ENCODE peak calls at places on chromosomes 11 and 22, in eight cellular contexts. H is kidney epithelial cell, Y is fibroblast of lung, G is adrenal gland, O is brain microvascular endothelial cell, J is D721Med, D is mammary epithelial cell, U is testis. W is an unnamed sample.

GRCh38 chr11:69836401-69836800 is 17.2 kb upstream of the FGF3 start:
- DNase-seq in G (no peak), Y (no peak), U (no peak), J (no peak), H (no peak), O (no peak), D (no peak), W (no peak)

GRCh38 chr22:40747361-40747760 is 68.1 kb downstream of the MCHR1 start:
- DNase-seq in U (no peak), D (no peak), O (no peak), G (no peak), Y (no peak), H (no peak), J (no peak), W (peak)

GRCh38 chr22:12697441-12697840 is 2830.6 kb upstream of the OR11H1 start:
- DNase-seq in D (no peak), H (no peak), U (no peak), Y (no peak), J (no peak), G (no peak), O (no peak), W (no peak)

GRCh38 chr11:74280494-74280893 is 30.9 kb downstream of the P4HA3 start:
- DNase-seq in D (no peak), H (no peak), O (no peak), J (no peak), G (no peak), U (no peak), Y (no peak), W (no peak)

GRCh38 chr11:30585067-30585891 is 874 bp downstream of the MPPED2 start:
- DNase-seq in Y (no peak), D (no peak), U (peak), G (peak), H (no peak), O (no peak), J (peak), W (peak)

GRCh38 chr11:124041254-124041653 is at the start of gene OR10G7:
- DNase-seq in J (no peak), U (no peak), Y (no peak), H (peak), D (peak), O (no peak), G (no peak), W (no peak)

GRCh38 chr11:79374707-79375106 is 66.1 kb downstream of the TENM4 start:
- DNase-seq in H (no peak), Y (no peak), D (no peak), O (no peak), J (no peak), U (no peak), G (no peak), W (no peak)

GRCh38 chr22:27919943-27920755 is 1.1 kb upstream of the PITPNB start:
- DNase-seq in D (peak), J (no peak), U (peak), Y (peak), O (peak), G (peak), H (no peak), W (peak)

GRCh38 chr11:3003396-3004231 is 11.5 kb upstream of the NAP1L4 start:
- DNase-seq in J (no peak), O (no peak), U (no peak), G (no peak), H (no peak), Y (no peak), D (peak), W (peak)

GRCh38 chr11:103322861-103323260 is 213.6 kb downstream of the DYNC2H1 start:
- DNase-seq in U (no peak), G (peak), Y (peak), H (no peak), J (no peak), D (no peak), O (no peak), W (no peak)

GRCh38 chr11:68312780-68313573 is 586 bp downstream of the LRP5 start:
- DNase-seq in G (no peak), U (no peak), H (no peak), D (no peak), O (no peak), Y (no peak), J (no peak), W (no peak)

GRCh38 chr11:28615542-28615941 is 507.4 kb downstream of the METTL15 start:
- DNase-seq in J (no peak), H (no peak), U (no peak), D (no peak), G (no peak), Y (no peak), O (no peak), W (no peak)

GRCh38 chr11:28618426-28618825 is 510.2 kb downstream of the METTL15 start:
- DNase-seq in Y (no peak), U (no peak), D (no peak), J (no peak), H (no peak), G (no peak), O (peak), W (no peak)

GRCh38 chr11:28616566-28616965 is 508.4 kb downstream of the METTL15 start:
- DNase-seq in Y (no peak), D (no peak), U (no peak), J (no peak), H (no peak), O (no peak), G (no peak), W (no peak)

GRCh38 chr11:28619870-28620540 is 511.8 kb downstream of the METTL15 start:
- DNase-seq in Y (peak), H (peak), D (peak), J (no peak), G (no peak), U (no peak), O (peak), W (no peak)

DNA sequence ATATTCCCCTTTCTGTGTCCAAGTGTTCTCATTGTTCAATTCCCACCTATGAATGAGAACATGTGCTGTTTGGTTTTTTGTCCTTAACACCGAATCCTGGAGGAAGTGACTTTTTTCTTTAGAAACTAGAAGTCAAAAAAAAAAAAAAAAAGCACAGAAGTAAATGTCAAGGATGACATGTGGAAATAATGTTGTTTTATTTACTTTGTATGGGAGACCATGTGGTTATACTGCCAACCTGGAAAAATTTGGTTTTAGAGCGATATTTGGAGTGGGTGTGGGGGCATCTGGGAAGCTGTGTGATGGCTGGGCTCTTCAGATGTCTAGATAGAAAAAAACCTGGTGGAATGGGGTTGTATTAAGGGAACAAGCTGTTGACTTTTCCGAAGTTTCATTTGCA is 508.0 kb downstream of the METTL15 start:
- DNase-seq in O (no peak), G (no peak), H (no peak), D (no peak), U (no peak), J (no peak), Y (no peak), W (no peak)
- TF ChIP-seq CTCF in O (no peak), G (no peak), H (no peak), D (no peak), U (no peak), J (no peak), Y (no peak), W (no peak)

GRCh38 chr11:64148917-64149617 is 16.8 kb downstream of the MACROD1 start:
- DNase-seq in O (no peak), H (no peak), U (no peak), D (no peak), G (no peak), J (no peak), Y (no peak), W (no peak)

GRCh38 chr11:64148200-64148916 is 17.6 kb downstream of the MACROD1 start:
- DNase-seq in H (peak), O (peak), U (peak), D (peak), Y (peak), G (peak), J (peak), W (peak)

GRCh38 chr11:64144587-64145295 is 21.2 kb downstream of the MACROD1 start:
- DNase-seq in O (no peak), U (no peak), J (peak), H (no peak), Y (no peak), G (no peak), D (no peak), W (no peak)

GRCh38 chr11:64150051-64150450 is 15.9 kb downstream of the MACROD1 start:
- DNase-seq in Y (no peak), U (no peak), D (no peak), O (no peak), J (no peak), G (no peak), H (no peak), W (no peak)

DNA sequence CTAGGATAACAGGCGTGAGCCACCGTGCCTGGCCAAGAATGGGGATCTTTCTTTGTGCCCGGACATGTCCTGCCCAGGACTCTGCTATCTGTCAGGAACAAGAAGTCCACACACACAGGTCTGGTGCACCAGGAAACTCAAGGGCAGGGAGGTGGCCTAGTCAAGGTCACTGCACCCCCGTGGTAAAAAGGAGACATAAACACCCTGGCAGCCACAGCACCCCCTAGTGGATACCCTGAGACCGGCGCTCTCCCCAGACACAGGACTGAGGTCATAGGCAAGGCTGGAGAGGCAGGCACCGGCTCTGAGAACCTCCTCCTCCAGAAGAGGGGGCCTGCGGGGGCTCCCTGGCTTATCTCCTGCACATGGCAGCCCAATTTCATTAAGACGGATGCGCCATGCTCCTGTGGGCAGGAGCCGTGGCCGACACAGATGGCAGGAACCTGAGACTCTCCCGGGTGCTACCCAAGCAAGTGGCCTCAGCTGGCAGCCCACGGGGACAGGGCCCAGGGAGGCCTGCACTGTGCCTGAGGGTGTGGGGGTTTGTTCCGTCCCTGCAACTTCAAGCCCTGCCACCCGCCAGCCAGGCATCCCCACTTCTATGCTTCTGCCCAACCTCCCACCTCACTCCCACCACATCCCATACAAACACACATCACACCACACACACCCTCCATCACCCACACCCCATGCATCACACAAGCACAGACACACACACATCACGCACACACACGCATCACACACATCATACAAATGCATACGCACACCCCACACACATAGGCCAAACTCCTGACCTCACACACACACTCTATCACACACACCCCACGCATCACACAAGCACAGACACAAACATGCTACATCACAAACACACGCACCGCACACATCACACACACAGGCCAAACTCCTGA is 19.6 kb downstream of the MACROD1 start:
- DNase-seq in H (no peak), J (no peak), G (peak), D (peak), Y (peak), O (peak), U (peak), W (no peak)
- TF ChIP-seq CTCF in H (peak), J (peak), G (peak), D (peak), Y (peak), O (peak), U (no peak), W (peak)

GRCh38 chr11:19800714-19801519 is 88.3 kb downstream of the NAV2 start:
- DNase-seq in D (peak), J (no peak), H (no peak), U (no peak), O (no peak), Y (no peak), G (no peak), W (no peak)
- TF ChIP-seq CTCF in D (no peak), J (no peak), H (no peak), U (no peak), O (peak), Y (peak), G (no peak), W (no peak)

DNA sequence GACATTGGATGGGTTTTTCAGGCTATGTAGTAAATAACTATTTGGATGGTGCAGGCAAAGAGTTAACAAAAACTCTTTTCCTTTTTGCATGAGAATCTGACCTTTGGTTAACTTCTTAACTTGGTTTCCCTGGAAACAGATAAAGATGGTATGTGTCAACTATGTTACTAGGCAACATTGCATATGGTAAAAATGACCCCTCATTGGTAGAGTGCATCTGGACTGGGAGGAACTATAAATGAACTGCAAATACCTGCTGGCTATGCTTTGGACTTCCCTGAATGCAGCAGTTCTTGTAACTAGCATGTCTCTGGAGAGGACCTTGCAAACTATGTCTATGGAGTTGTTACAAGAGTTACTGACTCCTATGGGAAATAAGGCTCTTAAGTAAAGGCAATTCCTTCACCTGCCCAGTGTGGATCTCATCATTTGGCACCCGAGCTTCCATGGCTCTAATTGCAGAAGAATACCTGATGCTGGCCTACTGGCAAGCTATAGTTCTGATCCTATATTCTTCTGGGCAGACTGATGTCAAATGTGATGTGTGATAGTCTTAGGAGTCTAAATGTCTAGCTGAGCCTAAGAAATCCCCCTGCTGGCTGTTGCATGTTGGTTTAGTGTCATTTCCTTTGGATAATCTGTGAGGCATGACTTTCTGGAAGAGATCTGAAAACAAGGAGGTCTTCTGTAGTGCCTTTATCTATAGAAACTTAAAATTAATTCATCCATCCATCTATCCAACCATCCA is 126.7 kb upstream of the MTMR2 start:
- DNase-seq in J (no peak), O (peak), H (no peak), U (no peak), D (no peak), G (no peak), Y (peak), W (no peak)
- TF ChIP-seq CTCF in J (no peak), O (peak), H (no peak), U (no peak), D (no peak), G (no peak), Y (peak), W (no peak)

DNA sequence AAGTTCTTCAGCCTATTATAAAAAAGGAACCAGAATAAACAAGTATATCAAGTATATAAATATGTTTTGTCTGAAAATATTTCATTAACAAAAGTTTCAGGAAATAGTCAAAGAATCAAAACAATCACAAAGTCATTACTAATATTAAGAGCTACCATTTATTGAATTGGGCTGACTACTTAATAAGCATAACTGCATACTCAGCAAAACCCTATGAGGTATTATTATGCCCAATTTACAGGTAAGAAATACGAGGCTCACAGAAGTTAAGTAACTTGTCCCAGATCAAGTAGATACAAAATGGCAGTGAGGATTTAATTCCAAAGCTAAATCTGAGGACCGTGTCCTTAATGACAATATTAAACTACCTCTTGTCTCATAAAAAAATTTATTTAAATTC is 52.2 kb downstream of the EIF3M start:
- DNase-seq in U (no peak), J (no peak), H (no peak), G (no peak), Y (no peak), D (no peak), O (no peak), W (no peak)
- TF ChIP-seq CTCF in U (no peak), J (no peak), H (no peak), G (no peak), Y (no peak), D (no peak), O (no peak), W (no peak)

GRCh38 chr11:61794579-61794978 is 1.9 kb downstream of the FEN1 start:
- DNase-seq in O (no peak), J (no peak), G (no peak), Y (no peak), D (no peak), H (no peak), U (no peak), W (no peak)

GRCh38 chr11:61793084-61793828 is 545 bp downstream of the FEN1 start:
- DNase-seq in D (peak), G (no peak), O (no peak), U (no peak), H (no peak), Y (no peak), J (no peak), W (no peak)

GRCh38 chr11:61793829-61794204 is 1.1 kb downstream of the FEN1 start:
- DNase-seq in U (no peak), H (no peak), J (no peak), D (no peak), O (no peak), G (no peak), Y (no peak), W (no peak)

GRCh38 chr11:61791737-61792309 is 576 bp downstream of the TMEM258 start:
- DNase-seq in O (peak), G (peak), H (peak), D (peak), J (no peak), Y (peak), U (peak), W (peak)

DNA sequence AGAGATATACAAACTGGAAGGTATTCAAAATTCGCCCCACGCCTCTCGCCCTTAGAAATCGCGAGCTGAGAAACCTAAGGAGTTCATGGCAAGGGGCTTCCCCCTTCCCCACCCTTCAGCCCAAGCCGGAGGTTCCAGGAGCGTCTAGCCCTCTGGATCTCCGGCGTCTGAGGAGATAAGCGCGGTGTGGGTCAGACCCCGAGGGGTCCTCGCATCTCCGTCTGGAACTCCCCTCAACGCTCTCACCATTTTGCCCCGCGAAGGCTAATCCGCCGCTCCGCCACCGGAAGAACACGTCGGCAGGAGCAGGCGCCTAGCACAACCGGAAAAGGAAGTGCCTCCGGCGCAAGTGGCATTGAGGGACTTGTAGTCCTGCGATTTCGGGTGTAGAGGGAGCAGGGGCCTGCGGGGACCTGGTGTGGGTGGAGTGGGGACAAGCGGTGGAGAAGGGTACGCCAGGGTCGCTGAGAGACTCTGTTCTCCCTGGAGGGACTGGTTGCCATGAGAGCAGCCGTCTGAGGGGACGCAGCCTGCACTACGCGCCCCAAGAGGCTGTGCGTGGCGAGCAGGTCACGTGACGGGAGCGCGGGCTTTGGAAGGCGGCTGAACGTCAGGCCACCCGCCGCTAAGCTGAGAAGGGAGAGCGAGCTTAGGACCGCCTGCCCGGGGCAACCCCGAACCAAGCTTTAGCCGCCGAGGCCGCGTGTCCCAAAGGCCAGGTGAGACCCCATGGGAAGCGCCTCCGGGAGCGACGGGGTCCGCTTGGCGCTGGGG is at the start of the genes FEN1 and TMEM258:
- DNase-seq in G (peak), O (peak), J (peak), U (peak), H (peak), Y (peak), D (peak), W (peak)
- TF ChIP-seq CTCF in G (peak), O (no peak), J (no peak), U (no peak), H (no peak), Y (no peak), D (no peak), W (no peak)

W was measured in uterus.